ENCODE peak calls at places on chromosomes 2 and 18, in five cellular contexts. One of them, this sample, is unnamed.

GRCh38 chr2:138522556-138522955 is 21.0 kb downstream of the SPOPL start:
- DNase-seq in head of caudate nucleus: no peak
- DNase-seq in CD4-positive, alpha-beta T cell: no peak
- DNase-seq in DMS79 treated with DMSO at 0.1 percent for 48 hours: no peak
- DNase-seq in NCI-H510A treated with DMSO at 0.1 percent for 48 hours: no peak
- DNase-seq in this sample: no peak

GRCh38 chr18:57437782-57438668 is 2.9 kb downstream of the ONECUT2 start:
- DNase-seq in DMS79 treated with DMSO at 0.1 percent for 48 hours: peak
- DNase-seq in head of caudate nucleus: peak
- DNase-seq in NCI-H510A treated with DMSO at 0.1 percent for 48 hours: peak
- DNase-seq in CD4-positive, alpha-beta T cell: no peak
- DNase-seq in this sample: no peak

GRCh38 chr18:7601249-7601620 is 34.1 kb downstream of the PTPRM start:
- DNase-seq in head of caudate nucleus: no peak
- DNase-seq in DMS79 treated with DMSO at 0.1 percent for 48 hours: no peak
- DNase-seq in CD4-positive, alpha-beta T cell: no peak
- DNase-seq in NCI-H510A treated with DMSO at 0.1 percent for 48 hours: no peak
- DNase-seq in this sample: no peak

GRCh38 chr2:241843321-241844065 is 15.2 kb downstream of the PDCD1 start:
- DNase-seq in head of caudate nucleus: no peak
- DNase-seq in NCI-H510A treated with DMSO at 0.1 percent for 48 hours: no peak
- DNase-seq in DMS79 treated with DMSO at 0.1 percent for 48 hours: no peak
- DNase-seq in CD4-positive, alpha-beta T cell: no peak
- DNase-seq in this sample: peak

GRCh38 chr2:225735844-225736243 is 336.3 kb downstream of the NYAP2 start:
- DNase-seq in CD4-positive, alpha-beta T cell: no peak
- DNase-seq in head of caudate nucleus: peak
- DNase-seq in NCI-H510A treated with DMSO at 0.1 percent for 48 hours: no peak
- DNase-seq in DMS79 treated with DMSO at 0.1 percent for 48 hours: no peak
- DNase-seq in this sample: no peak

GRCh38 chr2:161681043-161681442 is 56.8 kb downstream of the SLC4A10 start:
- DNase-seq in DMS79 treated with DMSO at 0.1 percent for 48 hours: no peak
- DNase-seq in CD4-positive, alpha-beta T cell: no peak
- DNase-seq in NCI-H510A treated with DMSO at 0.1 percent for 48 hours: no peak
- DNase-seq in head of caudate nucleus: no peak
- DNase-seq in this sample: no peak

GRCh38 chr2:50535971-50536759 is 495.8 kb downstream of the NRXN1 start:
- DNase-seq in CD4-positive, alpha-beta T cell: no peak
- DNase-seq in head of caudate nucleus: peak
- DNase-seq in NCI-H510A treated with DMSO at 0.1 percent for 48 hours: peak
- DNase-seq in DMS79 treated with DMSO at 0.1 percent for 48 hours: peak
- DNase-seq in this sample: no peak

GRCh38 chr18:12394428-12394827 is 13.3 kb upstream of the PRELID3A start:
- DNase-seq in NCI-H510A treated with DMSO at 0.1 percent for 48 hours: peak
- DNase-seq in DMS79 treated with DMSO at 0.1 percent for 48 hours: no peak
- DNase-seq in CD4-positive, alpha-beta T cell: no peak
- DNase-seq in head of caudate nucleus: no peak
- DNase-seq in this sample: no peak

GRCh38 chr2:173058673-173059072 is 17.0 kb upstream of the MAP3K20 start:
- DNase-seq in NCI-H510A treated with DMSO at 0.1 percent for 48 hours: peak
- DNase-seq in head of caudate nucleus: no peak
- DNase-seq in DMS79 treated with DMSO at 0.1 percent for 48 hours: no peak
- DNase-seq in CD4-positive, alpha-beta T cell: no peak
- DNase-seq in this sample: no peak

GRCh38 chr2:73293534-73294171 is at the start of gene EGR4:
- DNase-seq in NCI-H510A treated with DMSO at 0.1 percent for 48 hours: peak
- DNase-seq in head of caudate nucleus: peak
- DNase-seq in DMS79 treated with DMSO at 0.1 percent for 48 hours: peak
- DNase-seq in CD4-positive, alpha-beta T cell: peak
- DNase-seq in this sample: no peak

GRCh38 chr2:112187805-112188596 is 49.8 kb downstream of the FBLN7 start:
- DNase-seq in DMS79 treated with DMSO at 0.1 percent for 48 hours: no peak
- DNase-seq in NCI-H510A treated with DMSO at 0.1 percent for 48 hours: no peak
- DNase-seq in CD4-positive, alpha-beta T cell: peak
- DNase-seq in head of caudate nucleus: no peak
- DNase-seq in this sample: no peak

GRCh38 chr2:164860694-164861042 is 19.0 kb upstream of the COBLL1 start:
- DNase-seq in DMS79 treated with DMSO at 0.1 percent for 48 hours: no peak
- DNase-seq in head of caudate nucleus: no peak
- DNase-seq in NCI-H510A treated with DMSO at 0.1 percent for 48 hours: no peak
- DNase-seq in CD4-positive, alpha-beta T cell: no peak
- DNase-seq in this sample: no peak

GRCh38 chr2:241768850-241769249 is 7.8 kb upstream of the GAL3ST2 start:
- DNase-seq in NCI-H510A treated with DMSO at 0.1 percent for 48 hours: no peak
- DNase-seq in CD4-positive, alpha-beta T cell: no peak
- DNase-seq in DMS79 treated with DMSO at 0.1 percent for 48 hours: no peak
- DNase-seq in head of caudate nucleus: no peak
- DNase-seq in this sample: no peak

GRCh38 chr2:159961005-159961404 is 101.4 kb downstream of the PLA2R1 start:
- DNase-seq in NCI-H510A treated with DMSO at 0.1 percent for 48 hours: no peak
- DNase-seq in DMS79 treated with DMSO at 0.1 percent for 48 hours: no peak
- DNase-seq in CD4-positive, alpha-beta T cell: no peak
- DNase-seq in head of caudate nucleus: no peak
- DNase-seq in this sample: no peak

GRCh38 chr18:60069145-60069544 is 169.3 kb downstream of the PMAIP1 start:
- DNase-seq in DMS79 treated with DMSO at 0.1 percent for 48 hours: no peak
- DNase-seq in head of caudate nucleus: no peak
- DNase-seq in CD4-positive, alpha-beta T cell: no peak
- DNase-seq in NCI-H510A treated with DMSO at 0.1 percent for 48 hours: no peak
- DNase-seq in this sample: no peak

GRCh38 chr18:80182855-80183254 is 64.5 kb downstream of the PARD6G start:
- DNase-seq in CD4-positive, alpha-beta T cell: no peak
- DNase-seq in DMS79 treated with DMSO at 0.1 percent for 48 hours: no peak
- DNase-seq in NCI-H510A treated with DMSO at 0.1 percent for 48 hours: no peak
- DNase-seq in head of caudate nucleus: no peak
- DNase-seq in this sample: no peak

GRCh38 chr2:111121028-111121872 is 536 bp downstream of the BCL2L11 start:
- DNase-seq in CD4-positive, alpha-beta T cell: peak
- DNase-seq in NCI-H510A treated with DMSO at 0.1 percent for 48 hours: peak
- DNase-seq in head of caudate nucleus: no peak
- DNase-seq in DMS79 treated with DMSO at 0.1 percent for 48 hours: peak
- DNase-seq in this sample: peak

GRCh38 chr2:172178035-172178434 is 75.3 kb upstream of the DLX2 start:
- DNase-seq in CD4-positive, alpha-beta T cell: no peak
- DNase-seq in NCI-H510A treated with DMSO at 0.1 percent for 48 hours: no peak
- DNase-seq in head of caudate nucleus: no peak
- DNase-seq in DMS79 treated with DMSO at 0.1 percent for 48 hours: no peak
- DNase-seq in this sample: no peak

GRCh38 chr2:221502270-221502973 is 69.7 kb downstream of the EPHA4 start:
- DNase-seq in CD4-positive, alpha-beta T cell: no peak
- DNase-seq in DMS79 treated with DMSO at 0.1 percent for 48 hours: peak
- DNase-seq in head of caudate nucleus: no peak
- DNase-seq in NCI-H510A treated with DMSO at 0.1 percent for 48 hours: no peak
- DNase-seq in this sample: no peak

GRCh38 chr18:12726774-12727550 is 24.1 kb downstream of the PSMG2 start:
- DNase-seq in DMS79 treated with DMSO at 0.1 percent for 48 hours: peak
- DNase-seq in head of caudate nucleus: peak
- DNase-seq in NCI-H510A treated with DMSO at 0.1 percent for 48 hours: peak
- DNase-seq in CD4-positive, alpha-beta T cell: peak
- DNase-seq in this sample: peak

GRCh38 chr2:166234112-166234846 is 106.5 kb upstream of the SCN1A start:
- DNase-seq in NCI-H510A treated with DMSO at 0.1 percent for 48 hours: no peak
- DNase-seq in CD4-positive, alpha-beta T cell: no peak
- DNase-seq in head of caudate nucleus: no peak
- DNase-seq in DMS79 treated with DMSO at 0.1 percent for 48 hours: no peak
- DNase-seq in this sample: no peak

GRCh38 chr2:66984864-66985263 is 412.3 kb upstream of the ETAA1 start:
- DNase-seq in CD4-positive, alpha-beta T cell: no peak
- DNase-seq in head of caudate nucleus: no peak
- DNase-seq in DMS79 treated with DMSO at 0.1 percent for 48 hours: no peak
- DNase-seq in NCI-H510A treated with DMSO at 0.1 percent for 48 hours: no peak
- DNase-seq in this sample: no peak

GRCh38 chr2:72828840-72829507 is 3.1 kb upstream of the EXOC6B start:
- DNase-seq in head of caudate nucleus: no peak
- DNase-seq in NCI-H510A treated with DMSO at 0.1 percent for 48 hours: no peak
- DNase-seq in DMS79 treated with DMSO at 0.1 percent for 48 hours: peak
- DNase-seq in CD4-positive, alpha-beta T cell: no peak
- DNase-seq in this sample: no peak

GRCh38 chr18:66548747-66549146 is 55.1 kb downstream of the CDH19 start:
- DNase-seq in CD4-positive, alpha-beta T cell: no peak
- DNase-seq in head of caudate nucleus: no peak
- DNase-seq in NCI-H510A treated with DMSO at 0.1 percent for 48 hours: no peak
- DNase-seq in DMS79 treated with DMSO at 0.1 percent for 48 hours: no peak
- DNase-seq in this sample: no peak

GRCh38 chr2:189982087-189982486 is 80.4 kb downstream of the MSTN start:
- DNase-seq in CD4-positive, alpha-beta T cell: no peak
- DNase-seq in head of caudate nucleus: no peak
- DNase-seq in DMS79 treated with DMSO at 0.1 percent for 48 hours: no peak
- DNase-seq in NCI-H510A treated with DMSO at 0.1 percent for 48 hours: no peak
- DNase-seq in this sample: no peak

GRCh38 chr2:54763636-54764291 is 40.3 kb downstream of the EML6 start:
- DNase-seq in CD4-positive, alpha-beta T cell: no peak
- DNase-seq in NCI-H510A treated with DMSO at 0.1 percent for 48 hours: peak
- DNase-seq in head of caudate nucleus: no peak
- DNase-seq in DMS79 treated with DMSO at 0.1 percent for 48 hours: no peak
- DNase-seq in this sample: no peak

GRCh38 chr2:79447462-79447861 is 65.4 kb upstream of the CTNNA2 start:
- DNase-seq in head of caudate nucleus: no peak
- DNase-seq in CD4-positive, alpha-beta T cell: no peak
- DNase-seq in NCI-H510A treated with DMSO at 0.1 percent for 48 hours: no peak
- DNase-seq in DMS79 treated with DMSO at 0.1 percent for 48 hours: no peak
- DNase-seq in this sample: no peak

GRCh38 chr2:3025984-3026383 is 351.6 kb downstream of the EIPR1 start:
- DNase-seq in CD4-positive, alpha-beta T cell: no peak
- DNase-seq in NCI-H510A treated with DMSO at 0.1 percent for 48 hours: no peak
- DNase-seq in DMS79 treated with DMSO at 0.1 percent for 48 hours: no peak
- DNase-seq in head of caudate nucleus: no peak
- DNase-seq in this sample: no peak

GRCh38 chr2:242056785-242057184 is 187.3 kb downstream of the RTP5 start:
- DNase-seq in CD4-positive, alpha-beta T cell: no peak
- DNase-seq in head of caudate nucleus: no peak
- DNase-seq in DMS79 treated with DMSO at 0.1 percent for 48 hours: peak
- DNase-seq in NCI-H510A treated with DMSO at 0.1 percent for 48 hours: no peak
- DNase-seq in this sample: no peak

GRCh38 chr2:19670303-19670702 is 231.5 kb downstream of the TTC32 start:
- DNase-seq in CD4-positive, alpha-beta T cell: no peak
- DNase-seq in DMS79 treated with DMSO at 0.1 percent for 48 hours: peak
- DNase-seq in NCI-H510A treated with DMSO at 0.1 percent for 48 hours: no peak
- DNase-seq in head of caudate nucleus: no peak
- DNase-seq in this sample: no peak

GRCh38 chr2:186588940-186589732 is 720 bp upstream of the ITGAV start:
- DNase-seq in CD4-positive, alpha-beta T cell: no peak
- DNase-seq in NCI-H510A treated with DMSO at 0.1 percent for 48 hours: no peak
- DNase-seq in DMS79 treated with DMSO at 0.1 percent for 48 hours: peak
- DNase-seq in head of caudate nucleus: no peak
- DNase-seq in this sample: no peak

GRCh38 chr2:23745068-23745725 is 181.7 kb downstream of the ATAD2B start:
- DNase-seq in NCI-H510A treated with DMSO at 0.1 percent for 48 hours: no peak
- DNase-seq in CD4-positive, alpha-beta T cell: no peak
- DNase-seq in DMS79 treated with DMSO at 0.1 percent for 48 hours: no peak
- DNase-seq in head of caudate nucleus: no peak
- DNase-seq in this sample: no peak

GRCh38 chr2:141331127-141331526 is 799.7 kb downstream of the LRP1B start:
- DNase-seq in DMS79 treated with DMSO at 0.1 percent for 48 hours: no peak
- DNase-seq in NCI-H510A treated with DMSO at 0.1 percent for 48 hours: no peak
- DNase-seq in CD4-positive, alpha-beta T cell: no peak
- DNase-seq in head of caudate nucleus: no peak
- DNase-seq in this sample: no peak

GRCh38 chr2:207318071-207318683 is 152.4 kb upstream of the KLF7 start:
- DNase-seq in CD4-positive, alpha-beta T cell: no peak
- DNase-seq in NCI-H510A treated with DMSO at 0.1 percent for 48 hours: no peak
- DNase-seq in head of caudate nucleus: no peak
- DNase-seq in DMS79 treated with DMSO at 0.1 percent for 48 hours: no peak
- DNase-seq in this sample: no peak

GRCh38 chr2:216850665-216851327 is 9.1 kb downstream of the TNP1 start:
- DNase-seq in NCI-H510A treated with DMSO at 0.1 percent for 48 hours: no peak
- DNase-seq in DMS79 treated with DMSO at 0.1 percent for 48 hours: no peak
- DNase-seq in CD4-positive, alpha-beta T cell: no peak
- DNase-seq in head of caudate nucleus: no peak
- DNase-seq in this sample: no peak

GRCh38 chr18:49597152-49597551 is 35.3 kb downstream of the LIPG start:
- DNase-seq in CD4-positive, alpha-beta T cell: no peak
- DNase-seq in NCI-H510A treated with DMSO at 0.1 percent for 48 hours: no peak
- DNase-seq in DMS79 treated with DMSO at 0.1 percent for 48 hours: peak
- DNase-seq in head of caudate nucleus: no peak
- DNase-seq in this sample: no peak

GRCh38 chr2:56053679-56054078 is 130.1 kb upstream of the EFEMP1 start:
- DNase-seq in NCI-H510A treated with DMSO at 0.1 percent for 48 hours: no peak
- DNase-seq in CD4-positive, alpha-beta T cell: no peak
- DNase-seq in DMS79 treated with DMSO at 0.1 percent for 48 hours: no peak
- DNase-seq in head of caudate nucleus: no peak
- DNase-seq in this sample: no peak

GRCh38 chr2:165535443-165535842 is 65.9 kb downstream of the CSRNP3 start:
- DNase-seq in DMS79 treated with DMSO at 0.1 percent for 48 hours: no peak
- DNase-seq in NCI-H510A treated with DMSO at 0.1 percent for 48 hours: no peak
- DNase-seq in CD4-positive, alpha-beta T cell: no peak
- DNase-seq in head of caudate nucleus: no peak
- DNase-seq in this sample: no peak

GRCh38 chr18:76699923-76700322 is 122.4 kb upstream of the ZNF236 start:
- DNase-seq in NCI-H510A treated with DMSO at 0.1 percent for 48 hours: no peak
- DNase-seq in CD4-positive, alpha-beta T cell: no peak
- DNase-seq in head of caudate nucleus: no peak
- DNase-seq in DMS79 treated with DMSO at 0.1 percent for 48 hours: no peak
- DNase-seq in this sample: no peak

This sample was measured in ovary.